ENCODE peak calls at places on chromosomes 7 and 10, in four cellular contexts. T is psoas muscle, I is ascending aorta, P is endodermal cell. K is an unnamed sample.

GRCh38 chr7:22147113-22147512 is 201.4 kb upstream of the CDCA7L start:
- DNase-seq in P (no peak), T (no peak), I (no peak), K (no peak)

GRCh38 chr7:130822642-130823041 is 88.6 kb upstream of the KLF14 start:
- DNase-seq in T (no peak), I (no peak), P (no peak), K (no peak)

GRCh38 chr10:1498746-1499343 is 238.5 kb downstream of the ADARB2 start:
- DNase-seq in T (no peak), P (no peak), I (no peak), K (no peak)

GRCh38 chr7:67105382-67105781 is 108.7 kb downstream of the TYW1 start:
- DNase-seq in T (no peak), I (no peak), P (no peak), K (no peak)

GRCh38 chr7:55021951-55022617 is 3.3 kb downstream of the EGFR start:
- DNase-seq in T (no peak), I (no peak), P (no peak), K (no peak)

GRCh38 chr10:35559416-35559815 is 45.7 kb upstream of the GJD4 start:
- DNase-seq in I (no peak), P (peak; percentile 36), T (no peak), K (no peak)

GRCh38 chr10:69345402-69345801 is 67.1 kb downstream of the HK1 start:
- DNase-seq in I (no peak), P (peak; percentile 76), T (peak; percentile 57), K (peak; percentile 49)

GRCh38 chr10:130709415-130709814 is 573.2 kb downstream of the GLRX3 start:
- DNase-seq in T (no peak), I (no peak), P (no peak), K (no peak)

GRCh38 chr7:46932266-46932655 is 649.6 kb downstream of the TNS3 start:
- DNase-seq in P (no peak), T (no peak), I (no peak), K (no peak)

GRCh38 chr7:46932656-46933424 is 649.1 kb downstream of the TNS3 start:
- DNase-seq in P (no peak), I (no peak), T (no peak), K (no peak)

GRCh38 chr7:46928719-46929118 is 653.2 kb downstream of the TNS3 start:
- DNase-seq in T (no peak), P (no peak), I (no peak), K (no peak)

GRCh38 chr7:46927131-46927810 is 654.6 kb downstream of the TNS3 start:
- DNase-seq in I (no peak), T (no peak), P (no peak), K (no peak)

GRCh38 chr7:46930336-46930735 is 651.6 kb downstream of the TNS3 start:
- DNase-seq in I (no peak), P (no peak), T (no peak), K (no peak)
- H3K4me3 ChIP-seq in I (no peak overlapping the region), P (no peak overlapping the region), T (no peak overlapping the region), K (no peak overlapping the region)

GRCh38 chr10:22252286-22252800 is 34.5 kb upstream of the EBLN1 start:
- DNase-seq in P (peak; percentile 75), I (no peak), T (peak; percentile 84), K (peak; percentile 80)
- H3K27me3 ChIP-seq in P (peaks cover 79% of the 10 kb centered on the region), I (no peaks in the 10 kb centered on the region), T (no peaks in the 10 kb centered on the region), K (peaks cover 82% of the 10 kb centered on the region)

DNA sequence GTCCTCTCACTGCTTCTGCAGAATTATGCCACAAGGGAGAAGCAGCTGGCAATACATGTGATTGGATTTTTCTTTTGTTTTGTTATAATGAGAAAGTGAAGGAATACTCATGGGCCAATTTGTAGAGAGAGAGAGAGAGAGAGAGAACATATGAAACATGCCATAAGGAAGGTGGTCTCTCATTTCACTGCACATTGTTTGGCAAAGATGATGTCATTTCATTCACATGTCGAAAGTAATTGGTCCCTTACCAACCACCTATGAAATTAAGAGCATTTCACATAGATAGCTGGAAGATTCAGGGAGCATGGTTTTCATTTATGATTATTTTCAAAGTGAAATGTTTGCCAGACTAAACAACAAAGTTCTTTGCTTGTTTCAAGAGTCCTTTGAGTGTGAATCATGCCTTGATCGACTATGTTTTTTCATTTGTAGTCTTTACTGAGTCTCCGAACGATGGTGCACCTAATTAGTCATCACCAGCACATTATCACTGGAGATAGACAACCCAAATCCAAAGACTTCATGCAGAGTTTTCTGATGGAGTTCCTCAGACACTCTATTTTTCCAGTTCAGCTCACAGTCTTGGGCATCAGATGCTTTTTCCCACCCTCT is 130.1 kb upstream of the ZEB1 start:
- DNase-seq in I (no peak), T (no peak), P (no peak), K (no peak)
- H3K36me3 ChIP-seq in I (no peaks in the 10 kb centered on the region), T (no peaks in the 10 kb centered on the region), P (no peaks in the 10 kb centered on the region), K (no peaks in the 10 kb centered on the region)

GRCh38 chr10:14578060-14578952 is 196.4 kb downstream of the FAM107B start:
- DNase-seq in P (no peak), T (no peak), I (no peak), K (no peak)
- H3K4me3 ChIP-seq in P (peak overlapping the region; percentile 43), T (no peak overlapping the region), I (peak overlapping the region; percentile 12), K (no peak overlapping the region)

DNA sequence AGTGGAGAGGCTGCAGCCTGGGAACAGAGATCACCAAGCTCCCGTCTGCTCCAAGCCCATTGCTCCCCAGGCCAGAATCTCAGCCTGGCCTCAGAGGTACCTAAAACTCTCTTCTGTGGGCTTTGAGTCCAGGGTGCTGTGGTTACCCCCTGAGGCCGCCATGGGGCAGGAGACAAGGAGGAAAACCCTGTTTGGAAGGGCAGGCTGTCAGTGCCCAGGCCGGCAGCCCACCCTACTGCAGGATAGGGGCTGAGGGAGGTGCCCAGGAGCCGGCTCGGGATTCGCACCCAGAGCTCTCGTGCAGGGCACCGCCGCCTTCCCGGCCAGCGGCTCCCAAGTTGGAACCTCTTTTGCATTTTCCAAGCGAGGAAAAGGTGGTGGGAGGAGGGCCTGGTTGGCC is 24.5 kb downstream of the UNCX start:
- DNase-seq in I (no peak), P (no peak), T (no peak), K (no peak)
- H3K27me3 ChIP-seq in I (no peaks in the 10 kb centered on the region), P (peaks cover 6% of the 10 kb centered on the region), T (peaks cover 10% of the 10 kb centered on the region), K (no peaks in the 10 kb centered on the region)

K was measured in H7.